ENCODE peak calls at places on chromosomes 5 and 9, in seven cellular contexts. One of them, this sample, is unnamed.

GRCh38 chr5:143244000-143244736 is 159.3 kb downstream of the NR3C1 start:
- DNase-seq in cardiac muscle cell: no peak
- DNase-seq in GM03348: peak
- DNase-seq in stomach: peak
- DNase-seq in NCI-H187 treated with DMSO at 0.1 percent for 48 hours: no peak
- DNase-seq in stimulated activated CD4-positive, alpha-beta T cell treated with anti-CD3 and anti-CD28 coated beads, Interleukin-2, amount 100 ng/mL, for 48 hours: no peak
- DNase-seq in epithelial cell of esophagus: peak
- DNase-seq in this sample: no peak

GRCh38 chr9:135884328-135885035 is 22.9 kb downstream of the CAMSAP1 start:
- DNase-seq in cardiac muscle cell: no peak
- DNase-seq in GM03348: no peak
- DNase-seq in stomach: peak
- DNase-seq in NCI-H187 treated with DMSO at 0.1 percent for 48 hours: no peak
- DNase-seq in stimulated activated CD4-positive, alpha-beta T cell treated with anti-CD3 and anti-CD28 coated beads, Interleukin-2, amount 100 ng/mL, for 48 hours: no peak
- DNase-seq in epithelial cell of esophagus: peak
- DNase-seq in this sample: no peak

GRCh38 chr9:2181794-2182193 is 166.6 kb downstream of the SMARCA2 start:
- DNase-seq in cardiac muscle cell: peak
- DNase-seq in GM03348: peak
- DNase-seq in stomach: peak
- DNase-seq in NCI-H187 treated with DMSO at 0.1 percent for 48 hours: no peak
- DNase-seq in stimulated activated CD4-positive, alpha-beta T cell treated with anti-CD3 and anti-CD28 coated beads, Interleukin-2, amount 100 ng/mL, for 48 hours: no peak
- DNase-seq in epithelial cell of esophagus: peak
- DNase-seq in this sample: no peak

GRCh38 chr5:61603211-61603908 is 271.3 kb downstream of the ZSWIM6 start:
- DNase-seq in cardiac muscle cell: no peak
- DNase-seq in GM03348: peak
- DNase-seq in stomach: no peak
- DNase-seq in NCI-H187 treated with DMSO at 0.1 percent for 48 hours: no peak
- DNase-seq in stimulated activated CD4-positive, alpha-beta T cell treated with anti-CD3 and anti-CD28 coated beads, Interleukin-2, amount 100 ng/mL, for 48 hours: no peak
- DNase-seq in epithelial cell of esophagus: peak
- DNase-seq in this sample: no peak

GRCh38 chr5:161023591-161023990 is 171.6 kb upstream of the ATP10B start:
- DNase-seq in cardiac muscle cell: no peak
- DNase-seq in GM03348: no peak
- DNase-seq in stomach: no peak
- DNase-seq in NCI-H187 treated with DMSO at 0.1 percent for 48 hours: peak
- DNase-seq in stimulated activated CD4-positive, alpha-beta T cell treated with anti-CD3 and anti-CD28 coated beads, Interleukin-2, amount 100 ng/mL, for 48 hours: no peak
- DNase-seq in epithelial cell of esophagus: no peak
- DNase-seq in this sample: no peak

GRCh38 chr9:87557996-87558395 is 60.3 kb downstream of the DAPK1 start:
- DNase-seq in cardiac muscle cell: peak
- DNase-seq in GM03348: no peak
- DNase-seq in stomach: peak
- DNase-seq in NCI-H187 treated with DMSO at 0.1 percent for 48 hours: no peak
- DNase-seq in stimulated activated CD4-positive, alpha-beta T cell treated with anti-CD3 and anti-CD28 coated beads, Interleukin-2, amount 100 ng/mL, for 48 hours: no peak
- DNase-seq in epithelial cell of esophagus: no peak
- DNase-seq in this sample: no peak

GRCh38 chr9:125889524-125890473 is 142.6 kb downstream of the PBX3 start:
- DNase-seq in cardiac muscle cell: peak
- DNase-seq in GM03348: peak
- DNase-seq in stomach: peak
- DNase-seq in NCI-H187 treated with DMSO at 0.1 percent for 48 hours: no peak
- DNase-seq in stimulated activated CD4-positive, alpha-beta T cell treated with anti-CD3 and anti-CD28 coated beads, Interleukin-2, amount 100 ng/mL, for 48 hours: peak
- DNase-seq in epithelial cell of esophagus: peak
- DNase-seq in this sample: no peak

GRCh38 chr5:64759960-64760695 is 8.4 kb downstream of the SREK1IP1 start:
- DNase-seq in cardiac muscle cell: no peak
- DNase-seq in GM03348: no peak
- DNase-seq in stomach: no peak
- DNase-seq in NCI-H187 treated with DMSO at 0.1 percent for 48 hours: no peak
- DNase-seq in stimulated activated CD4-positive, alpha-beta T cell treated with anti-CD3 and anti-CD28 coated beads, Interleukin-2, amount 100 ng/mL, for 48 hours: no peak
- DNase-seq in epithelial cell of esophagus: no peak
- DNase-seq in this sample: no peak

GRCh38 chr9:131885144-131885609 is 145.3 kb upstream of the RAPGEF1 start:
- DNase-seq in cardiac muscle cell: no peak
- DNase-seq in GM03348: no peak
- DNase-seq in stomach: peak
- DNase-seq in NCI-H187 treated with DMSO at 0.1 percent for 48 hours: no peak
- DNase-seq in stimulated activated CD4-positive, alpha-beta T cell treated with anti-CD3 and anti-CD28 coated beads, Interleukin-2, amount 100 ng/mL, for 48 hours: no peak
- DNase-seq in epithelial cell of esophagus: no peak
- DNase-seq in this sample: peak

GRCh38 chr9:134088064-134088725 is 20.4 kb upstream of the BRD3 start:
- DNase-seq in cardiac muscle cell: no peak
- DNase-seq in GM03348: no peak
- DNase-seq in stomach: peak
- DNase-seq in NCI-H187 treated with DMSO at 0.1 percent for 48 hours: no peak
- DNase-seq in stimulated activated CD4-positive, alpha-beta T cell treated with anti-CD3 and anti-CD28 coated beads, Interleukin-2, amount 100 ng/mL, for 48 hours: no peak
- DNase-seq in epithelial cell of esophagus: no peak
- DNase-seq in this sample: no peak

GRCh38 chr5:59506285-59506877 is 387.1 kb downstream of the PDE4D start:
- DNase-seq in cardiac muscle cell: peak
- DNase-seq in GM03348: no peak
- DNase-seq in stomach: no peak
- DNase-seq in NCI-H187 treated with DMSO at 0.1 percent for 48 hours: no peak
- DNase-seq in stimulated activated CD4-positive, alpha-beta T cell treated with anti-CD3 and anti-CD28 coated beads, Interleukin-2, amount 100 ng/mL, for 48 hours: no peak
- DNase-seq in epithelial cell of esophagus: peak
- DNase-seq in this sample: no peak

GRCh38 chr5:164422400-164422799 is 917.0 kb downstream of the MAT2B start:
- DNase-seq in cardiac muscle cell: peak
- DNase-seq in GM03348: no peak
- DNase-seq in stomach: no peak
- DNase-seq in NCI-H187 treated with DMSO at 0.1 percent for 48 hours: no peak
- DNase-seq in stimulated activated CD4-positive, alpha-beta T cell treated with anti-CD3 and anti-CD28 coated beads, Interleukin-2, amount 100 ng/mL, for 48 hours: no peak
- DNase-seq in epithelial cell of esophagus: peak
- DNase-seq in this sample: no peak

GRCh38 chr5:111385970-111386831 is 126.1 kb downstream of the STARD4 start:
- DNase-seq in cardiac muscle cell: no peak
- DNase-seq in GM03348: no peak
- DNase-seq in stomach: no peak
- DNase-seq in NCI-H187 treated with DMSO at 0.1 percent for 48 hours: peak
- DNase-seq in stimulated activated CD4-positive, alpha-beta T cell treated with anti-CD3 and anti-CD28 coated beads, Interleukin-2, amount 100 ng/mL, for 48 hours: no peak
- DNase-seq in epithelial cell of esophagus: no peak
- DNase-seq in this sample: no peak

GRCh38 chr9:21684831-21685362 is 117.5 kb upstream of the MTAP start:
- DNase-seq in cardiac muscle cell: no peak
- DNase-seq in GM03348: no peak
- DNase-seq in stomach: peak
- DNase-seq in NCI-H187 treated with DMSO at 0.1 percent for 48 hours: no peak
- DNase-seq in stimulated activated CD4-positive, alpha-beta T cell treated with anti-CD3 and anti-CD28 coated beads, Interleukin-2, amount 100 ng/mL, for 48 hours: peak
- DNase-seq in epithelial cell of esophagus: peak
- DNase-seq in this sample: peak

GRCh38 chr9:9719373-9720112 is 893.3 kb downstream of the PTPRD start:
- DNase-seq in cardiac muscle cell: no peak
- DNase-seq in GM03348: no peak
- DNase-seq in stomach: no peak
- DNase-seq in NCI-H187 treated with DMSO at 0.1 percent for 48 hours: no peak
- DNase-seq in stimulated activated CD4-positive, alpha-beta T cell treated with anti-CD3 and anti-CD28 coated beads, Interleukin-2, amount 100 ng/mL, for 48 hours: no peak
- DNase-seq in epithelial cell of esophagus: no peak
- DNase-seq in this sample: no peak

GRCh38 chr5:1552469-1553255 is 28.9 kb upstream of the LPCAT1 start:
- DNase-seq in cardiac muscle cell: no peak
- DNase-seq in GM03348: peak
- DNase-seq in stomach: no peak
- DNase-seq in NCI-H187 treated with DMSO at 0.1 percent for 48 hours: peak
- DNase-seq in stimulated activated CD4-positive, alpha-beta T cell treated with anti-CD3 and anti-CD28 coated beads, Interleukin-2, amount 100 ng/mL, for 48 hours: no peak
- DNase-seq in epithelial cell of esophagus: peak
- DNase-seq in this sample: peak

GRCh38 chr9:99737649-99738048 is 84.0 kb upstream of the NR4A3 start:
- DNase-seq in cardiac muscle cell: no peak
- DNase-seq in GM03348: no peak
- DNase-seq in stomach: no peak
- DNase-seq in NCI-H187 treated with DMSO at 0.1 percent for 48 hours: no peak
- DNase-seq in stimulated activated CD4-positive, alpha-beta T cell treated with anti-CD3 and anti-CD28 coated beads, Interleukin-2, amount 100 ng/mL, for 48 hours: no peak
- DNase-seq in epithelial cell of esophagus: no peak
- DNase-seq in this sample: no peak

GRCh38 chr5:151483647-151484046 is 36.2 kb downstream of the SLC36A1 start:
- DNase-seq in cardiac muscle cell: no peak
- DNase-seq in GM03348: no peak
- DNase-seq in stomach: no peak
- DNase-seq in NCI-H187 treated with DMSO at 0.1 percent for 48 hours: no peak
- DNase-seq in stimulated activated CD4-positive, alpha-beta T cell treated with anti-CD3 and anti-CD28 coated beads, Interleukin-2, amount 100 ng/mL, for 48 hours: no peak
- DNase-seq in epithelial cell of esophagus: no peak
- DNase-seq in this sample: no peak

GRCh38 chr9:91654527-91654926 is 230.9 kb upstream of the NFIL3 start:
- DNase-seq in cardiac muscle cell: peak
- DNase-seq in GM03348: no peak
- DNase-seq in stomach: no peak
- DNase-seq in NCI-H187 treated with DMSO at 0.1 percent for 48 hours: no peak
- DNase-seq in stimulated activated CD4-positive, alpha-beta T cell treated with anti-CD3 and anti-CD28 coated beads, Interleukin-2, amount 100 ng/mL, for 48 hours: no peak
- DNase-seq in epithelial cell of esophagus: no peak
- DNase-seq in this sample: no peak

GRCh38 chr9:113508111-113508749 is 44.7 kb downstream of the RGS3 start:
- DNase-seq in cardiac muscle cell: no peak
- DNase-seq in GM03348: no peak
- DNase-seq in stomach: peak
- DNase-seq in NCI-H187 treated with DMSO at 0.1 percent for 48 hours: no peak
- DNase-seq in stimulated activated CD4-positive, alpha-beta T cell treated with anti-CD3 and anti-CD28 coated beads, Interleukin-2, amount 100 ng/mL, for 48 hours: no peak
- DNase-seq in epithelial cell of esophagus: no peak
- DNase-seq in this sample: no peak

GRCh38 chr5:102903074-102903871 is 148.2 kb downstream of the PAM start:
- DNase-seq in cardiac muscle cell: no peak
- DNase-seq in GM03348: no peak
- DNase-seq in stomach: no peak
- DNase-seq in NCI-H187 treated with DMSO at 0.1 percent for 48 hours: no peak
- DNase-seq in stimulated activated CD4-positive, alpha-beta T cell treated with anti-CD3 and anti-CD28 coated beads, Interleukin-2, amount 100 ng/mL, for 48 hours: no peak
- DNase-seq in epithelial cell of esophagus: peak
- DNase-seq in this sample: no peak

GRCh38 chr9:93677641-93678136 is 101.3 kb downstream of the PHF2 start:
- DNase-seq in cardiac muscle cell: no peak
- DNase-seq in GM03348: no peak
- DNase-seq in stomach: no peak
- DNase-seq in NCI-H187 treated with DMSO at 0.1 percent for 48 hours: no peak
- DNase-seq in stimulated activated CD4-positive, alpha-beta T cell treated with anti-CD3 and anti-CD28 coated beads, Interleukin-2, amount 100 ng/mL, for 48 hours: no peak
- DNase-seq in epithelial cell of esophagus: no peak
- DNase-seq in this sample: no peak

GRCh38 chr9:126722922-126723806 is 81.7 kb upstream of the ZBTB43 start:
- DNase-seq in cardiac muscle cell: peak
- DNase-seq in GM03348: no peak
- DNase-seq in stomach: peak
- DNase-seq in NCI-H187 treated with DMSO at 0.1 percent for 48 hours: no peak
- DNase-seq in stimulated activated CD4-positive, alpha-beta T cell treated with anti-CD3 and anti-CD28 coated beads, Interleukin-2, amount 100 ng/mL, for 48 hours: peak
- DNase-seq in epithelial cell of esophagus: peak
- DNase-seq in this sample: no peak

GRCh38 chr5:128815201-128815600 is 150.1 kb upstream of the SLC27A6 start:
- DNase-seq in cardiac muscle cell: peak
- DNase-seq in GM03348: no peak
- DNase-seq in stomach: no peak
- DNase-seq in NCI-H187 treated with DMSO at 0.1 percent for 48 hours: no peak
- DNase-seq in stimulated activated CD4-positive, alpha-beta T cell treated with anti-CD3 and anti-CD28 coated beads, Interleukin-2, amount 100 ng/mL, for 48 hours: no peak
- DNase-seq in epithelial cell of esophagus: peak
- DNase-seq in this sample: no peak

GRCh38 chr9:76859860-76860259 is 46.1 kb downstream of the PRUNE2 start:
- DNase-seq in cardiac muscle cell: no peak
- DNase-seq in GM03348: no peak
- DNase-seq in stomach: no peak
- DNase-seq in NCI-H187 treated with DMSO at 0.1 percent for 48 hours: no peak
- DNase-seq in stimulated activated CD4-positive, alpha-beta T cell treated with anti-CD3 and anti-CD28 coated beads, Interleukin-2, amount 100 ng/mL, for 48 hours: no peak
- DNase-seq in epithelial cell of esophagus: no peak
- DNase-seq in this sample: no peak

GRCh38 chr9:19442240-19442639 is 33.4 kb downstream of the ACER2 start:
- DNase-seq in cardiac muscle cell: no peak
- DNase-seq in GM03348: no peak
- DNase-seq in stomach: no peak
- DNase-seq in NCI-H187 treated with DMSO at 0.1 percent for 48 hours: no peak
- DNase-seq in stimulated activated CD4-positive, alpha-beta T cell treated with anti-CD3 and anti-CD28 coated beads, Interleukin-2, amount 100 ng/mL, for 48 hours: no peak
- DNase-seq in epithelial cell of esophagus: no peak
- DNase-seq in this sample: no peak

GRCh38 chr9:93361995-93362394 is 89.5 kb upstream of the FAM120A start:
- DNase-seq in cardiac muscle cell: no peak
- DNase-seq in GM03348: no peak
- DNase-seq in stomach: no peak
- DNase-seq in NCI-H187 treated with DMSO at 0.1 percent for 48 hours: no peak
- DNase-seq in stimulated activated CD4-positive, alpha-beta T cell treated with anti-CD3 and anti-CD28 coated beads, Interleukin-2, amount 100 ng/mL, for 48 hours: no peak
- DNase-seq in epithelial cell of esophagus: no peak
- DNase-seq in this sample: no peak

GRCh38 chr9:77848428-77848827 is 183.2 kb downstream of the GNAQ start:
- DNase-seq in cardiac muscle cell: no peak
- DNase-seq in GM03348: no peak
- DNase-seq in stomach: no peak
- DNase-seq in NCI-H187 treated with DMSO at 0.1 percent for 48 hours: no peak
- DNase-seq in stimulated activated CD4-positive, alpha-beta T cell treated with anti-CD3 and anti-CD28 coated beads, Interleukin-2, amount 100 ng/mL, for 48 hours: no peak
- DNase-seq in epithelial cell of esophagus: no peak
- DNase-seq in this sample: no peak

GRCh38 chr9:106697799-106698591 is 165.0 kb upstream of the ZNF462 start:
- DNase-seq in cardiac muscle cell: peak
- DNase-seq in GM03348: peak
- DNase-seq in stomach: peak
- DNase-seq in NCI-H187 treated with DMSO at 0.1 percent for 48 hours: peak
- DNase-seq in stimulated activated CD4-positive, alpha-beta T cell treated with anti-CD3 and anti-CD28 coated beads, Interleukin-2, amount 100 ng/mL, for 48 hours: no peak
- DNase-seq in epithelial cell of esophagus: peak
- DNase-seq in this sample: peak

GRCh38 chr9:79189511-79189924 is 382.2 kb upstream of the TLE4 start:
- DNase-seq in cardiac muscle cell: no peak
- DNase-seq in GM03348: peak
- DNase-seq in stomach: no peak
- DNase-seq in NCI-H187 treated with DMSO at 0.1 percent for 48 hours: no peak
- DNase-seq in stimulated activated CD4-positive, alpha-beta T cell treated with anti-CD3 and anti-CD28 coated beads, Interleukin-2, amount 100 ng/mL, for 48 hours: no peak
- DNase-seq in epithelial cell of esophagus: no peak
- DNase-seq in this sample: no peak

This sample was measured in DMS153.